ENCODE peak calls at places on chromosomes 16 and 17, in six cellular contexts. S is choroid plexus epithelial cell, I is neural crest cell, U is breast epithelium, D is GM06990, H is lung. Q is an unnamed sample.

GRCh38 chr17:81517339-81518112 is 4.9 kb upstream of the ACTG1 start:
- DNase-seq in S (no peak), I (no peak), U (no peak), D (peak; percentile 86), H (no peak), Q (peak; percentile 74)

GRCh38 chr17:78933025-78933958 is 8.1 kb upstream of the TIMP2 start:
- DNase-seq in S (peak; percentile 99), I (no peak), U (peak; percentile 59), D (peak; percentile 65), H (peak; percentile 43), Q (no peak)

GRCh38 chr17:40095356-40095943 is 4.9 kb downstream of the NR1D1 start:
- DNase-seq in S (no peak), I (no peak), U (peak; percentile 47), D (no peak), H (no peak), Q (no peak)

GRCh38 chr17:61416540-61417363 is 17.1 kb downstream of the TBX2 start:
- DNase-seq in S (peak; percentile 85), I (peak; percentile 99), U (peak; percentile 62), D (no peak), H (peak; percentile 87), Q (no peak)

GRCh38 chr16:75555213-75555706 is 792 bp downstream of the TMEM231 start:
- DNase-seq in S (peak; percentile 91), I (peak; percentile 73), U (peak; percentile 74), D (no peak), H (peak; percentile 84), Q (no peak)

GRCh38 chr16:78189121-78189520 is 89.7 kb downstream of the WWOX start:
- DNase-seq in S (no peak), I (no peak), U (no peak), D (no peak), H (no peak), Q (no peak)

GRCh38 chr17:76251478-76252039 is 11.3 kb upstream of the RNF157 start:
- DNase-seq in S (no peak), I (no peak), U (no peak), D (no peak), H (no peak), Q (no peak)

GRCh38 chr17:53092072-53092471 is 730.7 kb upstream of the KIF2B start:
- DNase-seq in S (no peak), I (no peak), U (no peak), D (no peak), H (no peak), Q (no peak)

GRCh38 chr16:27462846-27463682 is 61.1 kb downstream of the IL21R start:
- DNase-seq in S (no peak), I (no peak), U (no peak), D (no peak), H (no peak), Q (no peak)

GRCh38 chr16:65621640-65622039 is 499.8 kb upstream of the CDH11 start:
- DNase-seq in S (peak; percentile 15), I (no peak), U (no peak), D (no peak), H (no peak), Q (no peak)

GRCh38 chr16:86391987-86392386 is 118.3 kb upstream of the FOXF1 start:
- DNase-seq in S (peak; percentile 57), I (no peak), U (no peak), D (no peak), H (no peak), Q (no peak)

GRCh38 chr16:86516618-86517003 is 6.3 kb downstream of the FOXF1 start:
- DNase-seq in S (peak; percentile 78), I (no peak), U (no peak), D (no peak), H (no peak), Q (no peak)

GRCh38 chr17:68909066-68909465 is 46.1 kb downstream of the ABCA8 start:
- DNase-seq in S (peak; percentile 95), I (no peak), U (peak; percentile 55), D (peak; percentile 10), H (peak; percentile 40), Q (no peak)

GRCh38 chr17:39225974-39226683 is 384 bp upstream of the STAC2 start:
- DNase-seq in S (peak; percentile 22), I (peak; percentile 91), U (peak; percentile 95), D (no peak), H (no peak), Q (no peak)

GRCh38 chr17:14933676-14934075 is 331.4 kb downstream of the PMP22 start:
- DNase-seq in S (no peak), I (no peak), U (no peak), D (no peak), H (no peak), Q (no peak)

GRCh38 chr17:69358688-69359596 is 32.0 kb upstream of the ABCA5 start:
- DNase-seq in S (peak; percentile 22), I (no peak), U (no peak), D (peak; percentile 9), H (no peak), Q (no peak)

GRCh38 chr16:87855852-87856715 is 13.2 kb downstream of the SLC7A5 start:
- DNase-seq in S (peak; percentile 82), I (no peak), U (peak; percentile 61), D (no peak), H (no peak), Q (no peak)

GRCh38 chr16:87853411-87854052 is 15.8 kb downstream of the SLC7A5 start:
- DNase-seq in S (peak; percentile 91), I (peak; percentile 65), U (peak; percentile 95), D (peak; percentile 84), H (peak; percentile 96), Q (peak; percentile 73)

GRCh38 chr16:87854053-87854906 is 15.0 kb downstream of the SLC7A5 start:
- DNase-seq in S (no peak), I (no peak), U (no peak), D (no peak), H (no peak), Q (no peak)

GRCh38 chr16:87856796-87857228 is 12.5 kb downstream of the SLC7A5 start:
- DNase-seq in S (peak; percentile 24), I (no peak), U (no peak), D (no peak), H (no peak), Q (no peak)

GRCh38 chr16:87854907-87855683 is 14.2 kb downstream of the SLC7A5 start:
- DNase-seq in S (no peak), I (no peak), U (no peak), D (no peak), H (no peak), Q (no peak)
- TF ChIP-seq CTCF in S (no peak), I (no peak), U (no peak), D (no peak), H (no peak), Q (no peak)

GRCh38 chr17:50268040-50268439 is 6.2 kb upstream of the TMEM92 start:
- DNase-seq in S (no peak), I (no peak), U (no peak), D (no peak), H (no peak), Q (peak; percentile 4)

GRCh38 chr17:50267074-50267841 is 7.0 kb upstream of the TMEM92 start:
- DNase-seq in S (peak; percentile 68), I (no peak), U (no peak), D (no peak), H (peak; percentile 28), Q (peak; percentile 13)

GRCh38 chr17:50265690-50266306 is 8.5 kb upstream of the TMEM92 start:
- DNase-seq in S (no peak), I (no peak), U (no peak), D (no peak), H (no peak), Q (peak; percentile 12)

GRCh38 chr17:50265212-50265611 is 9.1 kb upstream of the TMEM92 start:
- DNase-seq in S (no peak), I (no peak), U (no peak), D (no peak), H (no peak), Q (peak; percentile 14)

DNA sequence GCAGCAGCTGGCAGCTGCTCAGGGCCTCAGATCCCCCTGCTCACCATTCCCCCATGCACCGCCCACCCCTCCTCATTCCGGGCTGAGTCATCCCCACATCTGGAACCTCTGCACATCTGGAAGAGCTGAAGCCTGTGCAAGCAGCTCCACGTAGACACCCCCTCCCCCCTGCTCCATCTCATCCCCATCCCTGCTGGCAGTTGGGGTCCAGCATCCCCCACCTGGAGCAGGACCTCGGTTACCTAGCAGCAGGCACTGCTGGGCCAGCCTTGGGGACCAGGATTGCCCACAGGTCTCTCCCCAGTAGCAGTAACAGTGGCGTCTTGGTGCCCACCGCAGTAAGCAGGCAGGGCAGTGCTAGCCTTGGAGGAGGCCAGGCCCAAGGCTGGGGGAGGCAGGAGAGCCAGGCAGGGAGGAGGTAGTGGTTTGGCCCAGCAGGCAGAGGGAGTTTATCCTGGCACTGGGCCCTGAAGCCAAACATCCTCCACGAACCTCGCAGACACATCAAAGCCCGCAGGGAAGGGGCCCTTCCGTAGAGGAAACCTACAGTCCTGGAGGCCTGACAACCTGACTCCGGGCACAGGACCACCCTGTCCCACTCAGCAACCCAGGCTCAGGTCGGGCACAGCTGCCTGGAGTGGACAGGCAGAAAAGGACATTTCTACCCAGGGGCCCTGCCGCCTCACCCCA is 7.7 kb upstream of the TMEM92 start:
- DNase-seq in S (peak; percentile 88), I (no peak), U (peak; percentile 47), D (no peak), H (peak; percentile 76), Q (peak; percentile 7)
- TF ChIP-seq CTCF in S (peak; percentile 46), I (no peak), U (no peak), D (no peak), H (no peak), Q (no peak)

DNA sequence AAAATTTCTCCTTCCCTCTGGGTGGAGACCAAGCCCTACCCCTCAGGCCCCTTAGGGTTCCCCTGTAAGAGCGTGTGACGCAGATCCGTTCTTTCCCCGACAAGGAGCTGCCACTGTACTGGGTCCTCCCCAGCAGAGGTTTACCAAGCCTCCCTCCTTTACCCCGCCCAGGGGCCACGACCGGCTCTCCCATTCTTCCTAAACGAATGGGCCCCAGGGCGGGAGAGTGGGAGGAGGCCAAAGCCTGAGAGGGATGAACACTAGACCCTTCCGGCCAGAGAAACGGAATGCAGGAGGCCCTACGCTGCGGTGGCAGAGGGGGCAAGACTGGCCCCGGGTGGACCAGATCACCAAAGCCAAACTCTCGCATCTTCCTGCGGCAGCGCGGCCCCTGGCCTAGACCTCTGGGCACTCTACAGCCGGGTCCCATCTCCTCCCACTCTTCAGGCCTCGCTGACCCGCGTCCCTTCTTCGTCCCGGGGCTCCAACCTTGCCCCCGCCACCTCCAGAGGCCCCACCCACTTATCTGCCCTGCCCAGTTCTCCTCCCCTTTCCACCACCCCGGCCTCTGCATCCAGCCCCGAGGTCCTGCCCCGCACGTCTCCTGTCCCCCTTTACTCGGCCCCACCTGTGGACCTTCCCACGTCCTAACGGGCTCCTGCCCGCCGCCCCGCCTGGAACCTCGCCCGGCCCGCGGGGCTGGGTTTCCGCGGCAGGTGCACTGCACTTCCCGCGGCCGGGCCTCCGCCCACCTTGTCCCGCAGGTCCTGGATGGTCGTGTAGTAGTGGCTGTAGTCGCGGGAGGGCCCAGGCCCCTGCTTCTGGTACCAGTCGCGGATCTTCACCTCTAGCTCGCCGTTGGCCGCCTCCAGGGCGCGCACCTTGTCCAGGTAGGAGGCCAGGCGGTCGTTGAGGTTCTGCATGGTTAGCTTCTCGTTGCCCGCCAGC is 758 bp downstream of the KRT19 start:
- DNase-seq in S (no peak), I (no peak), U (no peak), D (no peak), H (peak; percentile 70), Q (no peak)
- TF ChIP-seq CTCF in S (no peak), I (no peak), U (no peak), D (no peak), H (no peak), Q (no peak)

DNA sequence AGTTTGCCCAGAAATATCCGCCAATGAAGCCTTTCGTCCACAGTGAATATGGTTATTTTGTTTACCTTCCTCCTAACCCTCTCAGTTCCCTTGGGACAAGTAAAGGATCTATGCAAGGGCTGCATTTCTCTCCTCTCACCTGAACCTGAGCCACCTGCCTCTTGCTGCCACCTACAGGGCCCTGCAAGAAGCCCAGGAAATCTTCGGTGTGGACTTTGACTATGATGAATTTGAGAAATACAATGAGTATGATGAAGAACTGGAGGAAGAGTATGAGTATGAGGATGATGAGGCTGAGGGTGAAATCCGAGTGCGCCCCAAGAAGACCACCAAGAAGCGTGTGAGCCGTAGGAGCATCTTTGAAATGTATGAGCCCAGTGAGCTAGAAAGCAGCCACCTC is 14.0 kb downstream of the SUPT6H start:
- DNase-seq in S (no peak), I (no peak), U (no peak), D (no peak), H (no peak), Q (no peak)
- TF ChIP-seq CTCF in S (peak; percentile 48), I (no peak), U (no peak), D (peak; percentile 42), H (no peak), Q (no peak)

Q was measured in activated B cell treated with CpG ODN at 0.5 μM for 24 hours.